ENCODE peak calls at places on chromosomes 6 and 20, in five cellular contexts. One of them, this sample, is unnamed.

GRCh38 chr6:70059047-70059719 is 192.8 kb downstream of the COL19A1 start:
- DNase-seq in kidney tubule cell: no peak
- DNase-seq in NCI-H1417: no peak
- DNase-seq in activated T-cell treated with anti-CD3 and anti-CD28 coated beads, Interleukin-2, amount 50 U/mL, for 4 hours: no peak
- DNase-seq in choroid plexus epithelial cell: no peak
- DNase-seq in this sample: no peak

GRCh38 chr20:62949887-62950286 is 2.6 kb upstream of the SLC17A9 start:
- DNase-seq in kidney tubule cell: no peak
- DNase-seq in activated T-cell treated with anti-CD3 and anti-CD28 coated beads, Interleukin-2, amount 50 U/mL, for 4 hours: no peak
- DNase-seq in choroid plexus epithelial cell: no peak
- DNase-seq in NCI-H1417: no peak
- DNase-seq in this sample: no peak

GRCh38 chr6:44512868-44513641 is 125.5 kb downstream of the CDC5L start:
- DNase-seq in activated T-cell treated with anti-CD3 and anti-CD28 coated beads, Interleukin-2, amount 50 U/mL, for 4 hours: no peak
- DNase-seq in NCI-H1417: no peak
- DNase-seq in kidney tubule cell: peak; percentile 32
- DNase-seq in choroid plexus epithelial cell: no peak
- DNase-seq in this sample: no peak

GRCh38 chr6:42453649-42454427 is 2.1 kb upstream of the TRERF1 start:
- DNase-seq in activated T-cell treated with anti-CD3 and anti-CD28 coated beads, Interleukin-2, amount 50 U/mL, for 4 hours: no peak
- DNase-seq in kidney tubule cell: no peak
- DNase-seq in choroid plexus epithelial cell: peak; percentile 33
- DNase-seq in NCI-H1417: no peak
- DNase-seq in this sample: peak; percentile 27

GRCh38 chr6:138297761-138298298 is 79.5 kb upstream of the PBOV1 start:
- DNase-seq in NCI-H1417: no peak
- DNase-seq in activated T-cell treated with anti-CD3 and anti-CD28 coated beads, Interleukin-2, amount 50 U/mL, for 4 hours: no peak
- DNase-seq in choroid plexus epithelial cell: peak; percentile 58
- DNase-seq in kidney tubule cell: peak; percentile 38
- DNase-seq in this sample: no peak

GRCh38 chr6:72216222-72217106 is 330.1 kb downstream of the RIMS1 start:
- DNase-seq in choroid plexus epithelial cell: no peak
- DNase-seq in activated T-cell treated with anti-CD3 and anti-CD28 coated beads, Interleukin-2, amount 50 U/mL, for 4 hours: no peak
- DNase-seq in kidney tubule cell: no peak
- DNase-seq in NCI-H1417: peak; percentile 5
- DNase-seq in this sample: no peak

GRCh38 chr6:41194386-41194785 is 6.6 kb downstream of the TREML2 start:
- DNase-seq in choroid plexus epithelial cell: no peak
- DNase-seq in kidney tubule cell: no peak
- DNase-seq in NCI-H1417: no peak
- DNase-seq in activated T-cell treated with anti-CD3 and anti-CD28 coated beads, Interleukin-2, amount 50 U/mL, for 4 hours: no peak
- DNase-seq in this sample: no peak

GRCh38 chr6:43274916-43275597 is 23.0 kb upstream of the SLC22A7 start:
- DNase-seq in choroid plexus epithelial cell: no peak
- DNase-seq in NCI-H1417: no peak
- DNase-seq in activated T-cell treated with anti-CD3 and anti-CD28 coated beads, Interleukin-2, amount 50 U/mL, for 4 hours: peak; percentile 31
- DNase-seq in kidney tubule cell: no peak
- DNase-seq in this sample: peak; percentile 30

GRCh38 chr20:829531-829930 is 4.0 kb upstream of the FAM110A start:
- DNase-seq in kidney tubule cell: peak; percentile 23
- DNase-seq in activated T-cell treated with anti-CD3 and anti-CD28 coated beads, Interleukin-2, amount 50 U/mL, for 4 hours: no peak
- DNase-seq in NCI-H1417: no peak
- DNase-seq in choroid plexus epithelial cell: peak; percentile 20
- DNase-seq in this sample: no peak